ENCODE peak calls at places on chromosome 6, in ten cellular contexts. Q, F, A, K, N, U, C, R, Z and G are unnamed samples.

GRCh38 chr6:3504354-3504753 is 47.5 kb upstream of the SLC22A23 start:
- DNase-seq in Q (no peak), F (no peak), A (no peak), K (no peak), N (no peak), U (no peak), C (no peak), R (no peak), Z (no peak), G (no peak)

GRCh38 chr6:168700880-168701279 is 259.9 kb downstream of the SMOC2 start:
- DNase-seq in Q (no peak), F (no peak), A (no peak), K (no peak), N (no peak), U (no peak), C (no peak), R (no peak), Z (no peak), G (no peak)

GRCh38 chr6:120764312-120764711 is 570.0 kb downstream of the TBC1D32 start:
- DNase-seq in Q (no peak), F (no peak), A (no peak), K (no peak), N (no peak), U (no peak), C (no peak), R (no peak), Z (no peak), G (no peak)

GRCh38 chr6:166119116-166119911 is 48.3 kb downstream of the TBXT start:
- DNase-seq in Q (no peak), F (no peak), A (no peak), K (no peak), N (no peak), U (no peak), C (no peak), R (no peak), Z (no peak), G (no peak)

GRCh38 chr6:126600258-126600916 is 260.5 kb downstream of the CENPW start:
- DNase-seq in Q (no peak), F (no peak), A (no peak), K (no peak), N (no peak), U (no peak), C (no peak), R (no peak), Z (no peak), G (no peak)

GRCh38 chr6:56532766-56533551 is 109.7 kb downstream of the DST start:
- DNase-seq in Q (no peak), F (no peak), A (no peak), K (no peak), N (no peak), U (no peak), C (no peak), R (no peak), Z (no peak), G (no peak)

GRCh38 chr6:10381133-10381829 is 33.6 kb downstream of the TFAP2A start:
- DNase-seq in Q (no peak), F (no peak), A (no peak), K (no peak), N (peak; percentile 81), U (no peak), C (no peak), R (peak; percentile 72), Z (no peak), G (peak; percentile 19)

GRCh38 chr6:143414769-143415168 is 35.7 kb downstream of the ADAT2 start:
- DNase-seq in Q (no peak), F (no peak), A (no peak), K (no peak), N (no peak), U (no peak), C (no peak), R (no peak), Z (no peak), G (no peak)

GRCh38 chr6:48200874-48201273 is 89.9 kb upstream of the PTCHD4 start:
- DNase-seq in Q (no peak), F (peak; percentile 30), A (no peak), K (no peak), N (no peak), U (no peak), C (no peak), R (no peak), Z (no peak), G (no peak)

GRCh38 chr6:135514706-135515105 is 17.2 kb upstream of the AHI1 start:
- DNase-seq in Q (no peak), F (no peak), A (no peak), K (no peak), N (no peak), U (no peak), C (no peak), R (no peak), Z (no peak), G (no peak)

GRCh38 chr6:150877928-150878327 is 12.4 kb downstream of the MTHFD1L start:
- DNase-seq in Q (no peak), F (no peak), A (no peak), K (peak; percentile 81), N (no peak), U (no peak), C (no peak), R (no peak), Z (no peak), G (no peak)

GRCh38 chr6:150878347-150879213 is 13.1 kb downstream of the MTHFD1L start:
- DNase-seq in Q (no peak), F (no peak), A (no peak), K (no peak), N (no peak), U (no peak), C (no peak), R (no peak), Z (no peak), G (no peak)

GRCh38 chr6:150880336-150880735 is 14.8 kb downstream of the MTHFD1L start:
- DNase-seq in Q (no peak), F (no peak), A (no peak), K (no peak), N (no peak), U (no peak), C (no peak), R (no peak), Z (no peak), G (no peak)

GRCh38 chr6:150874184-150874583 is 8.7 kb downstream of the MTHFD1L start:
- DNase-seq in Q (no peak), F (no peak), A (no peak), K (no peak), N (no peak), U (no peak), C (no peak), R (no peak), Z (no peak), G (no peak)

GRCh38 chr6:150876598-150876997 is 11.1 kb downstream of the MTHFD1L start:
- DNase-seq in Q (no peak), F (no peak), A (peak; percentile 85), K (peak; percentile 85), N (no peak), U (no peak), C (no peak), R (no peak), Z (no peak), G (no peak)
- TF ChIP-seq POLR2AphosphoS5 in Q (no peak), F (no peak), A (peak; percentile 47), K (peak; percentile 68), N (no peak), U (no peak), C (no peak), R (no peak), Z (no peak), G (no peak)

DNA sequence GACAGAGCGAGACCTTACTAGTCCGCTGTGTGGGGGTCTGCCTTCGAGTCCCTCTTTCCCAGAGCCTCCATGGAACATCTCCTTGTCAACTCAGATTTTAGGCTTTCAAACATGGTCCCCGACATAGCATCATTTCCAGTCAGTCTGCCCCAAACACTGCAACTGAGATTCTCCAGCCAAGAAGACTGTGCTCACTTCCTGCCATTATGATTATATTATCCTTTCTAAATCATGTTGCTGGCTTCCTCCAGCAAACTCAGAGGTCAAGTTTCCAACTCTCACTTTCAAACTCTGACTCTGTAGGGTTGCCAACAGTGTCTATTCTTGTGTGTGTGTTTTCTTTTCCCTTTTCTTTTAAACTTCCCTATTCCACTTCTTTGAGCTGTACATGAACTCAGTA is 61.1 kb upstream of the TRAF3IP2 start:
- DNase-seq in Q (no peak), F (no peak), A (no peak), K (no peak), N (no peak), U (no peak), C (no peak), R (no peak), Z (peak; percentile 82), G (no peak)
- TF ChIP-seq POLR2AphosphoS5 in Q (no peak), F (no peak), A (peak; percentile 61), K (peak; percentile 56), N (no peak), U (no peak), C (no peak), R (peak; percentile 62), Z (peak; percentile 39), G (no peak)

DNA sequence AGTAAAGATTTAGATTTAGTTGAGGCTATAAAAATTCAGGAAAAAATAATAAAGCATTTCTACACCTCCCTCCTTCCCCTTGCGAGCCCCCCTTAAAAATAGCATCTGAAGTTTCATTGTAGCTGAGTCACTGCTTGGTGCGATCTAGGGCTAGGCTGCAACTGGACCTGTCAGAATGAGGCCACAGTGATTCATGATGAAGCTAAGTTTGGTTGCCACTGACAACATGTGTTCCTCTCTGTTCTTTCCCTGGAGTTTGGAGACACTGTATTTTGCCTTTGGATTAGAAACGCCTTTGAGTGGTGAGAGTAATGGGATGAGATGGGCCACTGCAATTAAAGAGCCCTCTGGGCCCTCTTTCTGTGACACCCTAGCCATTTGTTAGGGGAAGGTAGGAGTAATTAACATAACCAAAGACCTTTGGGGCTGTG is 334.1 kb downstream of the NRN1 start:
- DNase-seq in Q (no peak), F (no peak), A (peak; percentile 74), K (no peak), N (no peak), U (no peak), C (no peak), R (no peak), Z (no peak), G (no peak)
- TF ChIP-seq POLR2AphosphoS5 in Q (no peak), F (no peak), A (peak; percentile 33), K (peak; percentile 32), N (no peak), U (no peak), C (no peak), R (no peak), Z (no peak), G (no peak)

GRCh38 chr6:130970839-130971410 is 92.1 kb downstream of the EPB41L2 start:
- DNase-seq in Q (no peak), F (no peak), A (no peak), K (no peak), N (no peak), U (no peak), C (no peak), R (no peak), Z (no peak), G (no peak)

GRCh38 chr6:130967502-130968469 is 95.3 kb downstream of the EPB41L2 start:
- DNase-seq in Q (no peak), F (no peak), A (no peak), K (no peak), N (no peak), U (no peak), C (no peak), R (no peak), Z (peak; percentile 63), G (no peak)

GRCh38 chr6:130971504-130971903 is 91.5 kb downstream of the EPB41L2 start:
- DNase-seq in Q (no peak), F (no peak), A (no peak), K (no peak), N (no peak), U (no peak), C (no peak), R (no peak), Z (no peak), G (no peak)

GRCh38 chr6:130968486-130968885 is 94.6 kb downstream of the EPB41L2 start:
- DNase-seq in Q (no peak), F (no peak), A (no peak), K (no peak), N (no peak), U (no peak), C (no peak), R (no peak), Z (no peak), G (no peak)

GRCh38 chr6:130969807-130970491 is 93.1 kb downstream of the EPB41L2 start:
- DNase-seq in Q (no peak), F (no peak), A (peak; percentile 73), K (no peak), N (no peak), U (no peak), C (no peak), R (no peak), Z (peak; percentile 39), G (no peak)
- TF ChIP-seq POLR2AphosphoS5 in Q (no peak), F (no peak), A (peak; percentile 29), K (no peak), N (no peak), U (no peak), C (no peak), R (no peak), Z (no peak), G (no peak)